ENCODE peak calls at places on chromosome 1, in six cellular contexts. H, C, D, X, L and P are unnamed samples.

GRCh38 chr1:233094269-233094668 is 143.9 kb downstream of the NTPCR start:
- DNase-seq in D (no peak), C (no peak), X (no peak), L (no peak), H (no peak), P (no peak)

GRCh38 chr1:214352838-214353237 is 71.9 kb downstream of the SMYD2 start:
- DNase-seq in D (no peak), H (no peak), C (no peak), L (no peak), X (no peak), P (no peak)

GRCh38 chr1:228471154-228471761 is 15.9 kb upstream of the RNF187 start:
- DNase-seq in D (no peak), C (no peak), L (no peak), H (no peak), X (no peak), P (no peak)

GRCh38 chr1:9250336-9250585 is 15.7 kb downstream of the H6PD start:
- DNase-seq in H (no peak), L (no peak), X (no peak), D (no peak), C (no peak), P (no peak)

GRCh38 chr1:174008979-174009378 is 13.2 kb downstream of the RC3H1 start:
- DNase-seq in X (no peak), H (no peak), L (no peak), D (no peak), C (no peak), P (no peak)

GRCh38 chr1:47986741-47987140 is 10.4 kb downstream of the TRABD2B start:
- DNase-seq in X (no peak), L (no peak), C (no peak), D (no peak), H (peak), P (no peak)

GRCh38 chr1:209652873-209653401 is 712 bp upstream of the LAMB3 start:
- DNase-seq in L (peak), X (peak), H (peak), D (peak), C (no peak), P (no peak)

GRCh38 chr1:91440845-91441244 is 36.2 kb upstream of the HFM1 start:
- DNase-seq in L (peak), D (no peak), H (no peak), C (no peak), X (no peak), P (peak)

GRCh38 chr1:156356262-156356874 is 12.6 kb upstream of the RHBG start:
- DNase-seq in C (no peak), X (no peak), L (no peak), H (no peak), D (no peak), P (no peak)

GRCh38 chr1:115674011-115674410 is 32.2 kb downstream of the VANGL1 start:
- DNase-seq in H (no peak), L (no peak), D (no peak), X (no peak), C (no peak), P (no peak)

GRCh38 chr1:42973304-42973703 is 14.6 kb upstream of the SLC2A1 start:
- DNase-seq in L (no peak), D (no peak), H (no peak), C (no peak), X (no peak), P (no peak)

GRCh38 chr1:166905930-166906329 is 29.9 kb upstream of the TADA1 start:
- DNase-seq in C (no peak), X (no peak), D (no peak), L (no peak), H (no peak), P (no peak)

GRCh38 chr1:113675299-113675698 is 84.0 kb downstream of the PHTF1 start:
- DNase-seq in C (no peak), X (no peak), D (no peak), H (no peak), L (no peak), P (no peak)

GRCh38 chr1:170114916-170115315 is 30.8 kb upstream of the NTMT2 start:
- DNase-seq in H (peak), C (no peak), X (no peak), D (no peak), L (no peak), P (no peak)

GRCh38 chr1:6256640-6257039 is 4.3 kb downstream of the GPR153 start:
- DNase-seq in D (no peak), X (no peak), L (no peak), H (no peak), C (no peak), P (no peak)

GRCh38 chr1:56080123-56080522 is 499.2 kb downstream of the PLPP3 start:
- DNase-seq in L (no peak), H (no peak), D (no peak), C (no peak), X (no peak), P (no peak)

GRCh38 chr1:116453906-116454305 is 80.9 kb downstream of the ATP1A1 start:
- DNase-seq in X (no peak), D (no peak), C (no peak), L (no peak), H (peak), P (no peak)

GRCh38 chr1:176450526-176450925 is 12.4 kb upstream of the PAPPA2 start:
- DNase-seq in X (no peak), C (no peak), H (no peak), D (no peak), L (no peak), P (no peak)

GRCh38 chr1:221045842-221046831 is 166.9 kb downstream of the HLX start:
- DNase-seq in X (no peak), L (no peak), C (no peak), H (no peak), D (no peak), P (peak)

GRCh38 chr1:211893260-211893659 is 62.7 kb upstream of the LPGAT1 start:
- DNase-seq in C (no peak), H (no peak), X (no peak), L (no peak), D (no peak), P (no peak)